ENCODE peak calls at places on chromosome 17, in six cellular contexts. One of them, this sample, is unnamed.

GRCh38 chr17:58019039-58019438 is 12.0 kb upstream of the SRSF1 start:
- DNase-seq in SK-N-SH: no peak
- DNase-seq in K562: no peak
- DNase-seq in H1: no peak
- DNase-seq in GM12878: no peak
- DNase-seq in HepG2: no peak
- DNase-seq in this sample: no peak

GRCh38 chr17:69672924-69673323 is 258.4 kb downstream of the MAP2K6 start:
- DNase-seq in SK-N-SH: no peak
- DNase-seq in K562: no peak
- DNase-seq in H1: no peak
- DNase-seq in GM12878: no peak
- DNase-seq in HepG2: no peak
- DNase-seq in this sample: no peak

GRCh38 chr17:17073006-17073626 is 30.9 kb downstream of the MPRIP start:
- DNase-seq in SK-N-SH: no peak
- DNase-seq in K562: no peak
- DNase-seq in H1: no peak
- DNase-seq in GM12878: no peak
- DNase-seq in HepG2: no peak
- DNase-seq in this sample: no peak

GRCh38 chr17:57080708-57081107 is 4.3 kb upstream of the AKAP1 start:
- DNase-seq in SK-N-SH: no peak
- DNase-seq in K562: no peak
- DNase-seq in H1: no peak
- DNase-seq in GM12878: peak
- DNase-seq in HepG2: no peak
- DNase-seq in this sample: no peak

GRCh38 chr17:55931448-55931847 is 180.6 kb downstream of the PCTP start:
- DNase-seq in SK-N-SH: no peak
- DNase-seq in K562: no peak
- DNase-seq in H1: no peak
- DNase-seq in GM12878: no peak
- DNase-seq in HepG2: no peak
- DNase-seq in this sample: no peak

GRCh38 chr17:65078441-65079160 is 22.1 kb upstream of the GNA13 start:
- DNase-seq in SK-N-SH: no peak
- DNase-seq in K562: no peak
- DNase-seq in H1: no peak
- DNase-seq in GM12878: no peak
- DNase-seq in HepG2: no peak
- DNase-seq in this sample: no peak

GRCh38 chr17:29110372-29110757 is 67.4 kb downstream of the PIPOX start:
- DNase-seq in SK-N-SH: no peak
- DNase-seq in K562: no peak
- DNase-seq in H1: no peak
- DNase-seq in GM12878: no peak
- DNase-seq in HepG2: no peak
- DNase-seq in this sample: no peak

GRCh38 chr17:72465191-72466024 is 344.6 kb downstream of the SOX9 start:
- DNase-seq in SK-N-SH: no peak
- DNase-seq in K562: no peak
- DNase-seq in H1: no peak
- DNase-seq in GM12878: peak
- DNase-seq in HepG2: peak
- DNase-seq in this sample: no peak

GRCh38 chr17:12789075-12789975 is at the start of gene ARHGAP44:
- DNase-seq in SK-N-SH: peak
- DNase-seq in K562: peak
- DNase-seq in H1: peak
- DNase-seq in GM12878: no peak
- DNase-seq in HepG2: peak
- DNase-seq in this sample: peak

GRCh38 chr17:70661342-70662222 is 492.2 kb downstream of the KCNJ2 start:
- DNase-seq in SK-N-SH: no peak
- DNase-seq in K562: no peak
- DNase-seq in H1: no peak
- DNase-seq in GM12878: no peak
- DNase-seq in HepG2: no peak
- DNase-seq in this sample: no peak

GRCh38 chr17:64781013-64781392 is 118.9 kb upstream of the SMURF2 start:
- DNase-seq in SK-N-SH: peak
- DNase-seq in K562: no peak
- DNase-seq in H1: no peak
- DNase-seq in GM12878: no peak
- DNase-seq in HepG2: no peak
- DNase-seq in this sample: no peak

GRCh38 chr17:78323821-78324390 is 36.0 kb downstream of the SOCS3 start:
- DNase-seq in SK-N-SH: peak
- DNase-seq in K562: no peak
- DNase-seq in H1: no peak
- DNase-seq in GM12878: no peak
- DNase-seq in HepG2: no peak
- DNase-seq in this sample: no peak

GRCh38 chr17:52606098-52606497 is 447.6 kb upstream of the CA10 start:
- DNase-seq in SK-N-SH: no peak
- DNase-seq in K562: no peak
- DNase-seq in H1: no peak
- DNase-seq in GM12878: no peak
- DNase-seq in HepG2: no peak
- DNase-seq in this sample: no peak

GRCh38 chr17:17976931-17977570 is 4.4 kb downstream of the DRC3 start:
- DNase-seq in SK-N-SH: no peak
- DNase-seq in K562: no peak
- DNase-seq in H1: no peak
- DNase-seq in GM12878: no peak
- DNase-seq in HepG2: no peak
- DNase-seq in this sample: no peak

GRCh38 chr17:19011581-19011980 is 7.0 kb upstream of the FAM83G start:
- DNase-seq in SK-N-SH: no peak
- DNase-seq in K562: no peak
- DNase-seq in H1: no peak
- DNase-seq in GM12878: no peak
- DNase-seq in HepG2: no peak
- DNase-seq in this sample: no peak

GRCh38 chr17:71180801-71181385 is 939.9 kb upstream of the SOX9 start:
- DNase-seq in SK-N-SH: peak
- DNase-seq in K562: no peak
- DNase-seq in H1: no peak
- DNase-seq in GM12878: no peak
- DNase-seq in HepG2: no peak
- DNase-seq in this sample: no peak

GRCh38 chr17:75549246-75550138 is 24.0 kb downstream of the LLGL2 start:
- DNase-seq in SK-N-SH: no peak
- DNase-seq in K562: no peak
- DNase-seq in H1: no peak
- DNase-seq in GM12878: no peak
- DNase-seq in HepG2: peak
- DNase-seq in this sample: no peak

GRCh38 chr17:39822051-39822450 is 42.1 kb downstream of the IKZF3 start:
- DNase-seq in SK-N-SH: no peak
- DNase-seq in K562: no peak
- DNase-seq in H1: no peak
- DNase-seq in GM12878: no peak
- DNase-seq in HepG2: no peak
- DNase-seq in this sample: peak

GRCh38 chr17:13114601-13115024 is 96.8 kb upstream of the ELAC2 start:
- DNase-seq in SK-N-SH: peak
- DNase-seq in K562: peak
- DNase-seq in H1: peak
- DNase-seq in GM12878: no peak
- DNase-seq in HepG2: peak
- DNase-seq in this sample: peak

DNA sequence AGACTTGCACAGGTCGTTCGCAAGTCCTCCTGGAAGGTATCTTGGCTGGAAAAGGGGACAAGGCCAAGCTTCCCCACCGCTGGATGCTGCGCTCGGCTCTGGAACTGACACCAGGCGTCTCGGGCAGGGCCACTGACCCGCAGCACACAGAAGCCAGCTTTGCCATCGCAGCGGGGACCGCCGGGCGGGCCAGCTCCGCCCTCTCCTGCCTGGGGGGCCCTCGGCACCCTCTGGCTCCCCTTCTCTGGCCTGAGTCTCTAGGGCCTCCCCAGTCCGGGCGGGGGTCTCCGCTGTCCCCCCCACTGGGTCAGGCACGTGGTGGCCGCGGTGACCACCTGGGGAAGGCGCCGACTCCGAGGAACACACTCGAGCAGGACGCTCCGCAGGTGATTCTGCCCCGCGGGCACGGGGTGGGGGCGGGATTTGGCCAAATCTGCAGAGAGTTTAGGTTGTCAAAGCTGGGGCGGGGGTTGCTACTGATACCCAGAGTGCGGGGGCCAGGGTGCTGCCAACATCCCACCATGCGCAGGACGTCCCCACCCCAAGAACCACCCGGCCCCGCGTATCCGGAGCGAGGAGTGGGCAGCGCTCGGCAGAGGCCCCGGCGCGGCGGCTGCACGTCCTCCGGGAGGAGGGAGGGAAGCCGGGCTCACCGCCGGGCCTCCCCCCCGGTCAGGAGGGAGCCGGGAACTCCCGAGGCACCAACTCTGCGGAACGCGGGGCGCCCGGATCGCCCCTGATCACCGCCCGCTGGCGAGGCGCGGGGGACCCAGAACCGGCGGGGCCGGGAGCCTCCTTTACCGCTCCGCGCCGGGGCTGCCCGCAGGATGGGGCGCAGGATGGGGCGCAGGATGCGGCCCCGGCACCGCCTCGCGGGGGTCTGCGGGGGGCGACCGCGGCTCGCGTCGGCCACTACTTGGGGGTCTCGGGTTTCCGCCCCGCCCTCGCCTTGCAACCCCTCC is 750 bp upstream of the METRNL start:
- DNase-seq in SK-N-SH: peak
- DNase-seq in K562: peak
- DNase-seq in H1: no peak
- DNase-seq in GM12878: no peak
- DNase-seq in HepG2: no peak
- DNase-seq in this sample: no peak
- TF ChIP-seq GABPA in SK-N-SH: no peak
- TF ChIP-seq GABPA in K562: no peak
- TF ChIP-seq GABPA in H1: no peak
- TF ChIP-seq GABPA in GM12878: no peak
- TF ChIP-seq GABPA in HepG2: no peak
- TF ChIP-seq GABPA in this sample: no peak

GRCh38 chr17:80930335-80931040 is 61.2 kb upstream of the CHMP6 start:
- DNase-seq in SK-N-SH: no peak
- DNase-seq in K562: no peak
- DNase-seq in H1: no peak
- DNase-seq in GM12878: no peak
- DNase-seq in HepG2: no peak
- DNase-seq in this sample: no peak
- TF ChIP-seq GABPA in SK-N-SH: no peak
- TF ChIP-seq GABPA in K562: no peak
- TF ChIP-seq GABPA in H1: no peak
- TF ChIP-seq GABPA in GM12878: no peak
- TF ChIP-seq GABPA in HepG2: no peak
- TF ChIP-seq GABPA in this sample: no peak

DNA sequence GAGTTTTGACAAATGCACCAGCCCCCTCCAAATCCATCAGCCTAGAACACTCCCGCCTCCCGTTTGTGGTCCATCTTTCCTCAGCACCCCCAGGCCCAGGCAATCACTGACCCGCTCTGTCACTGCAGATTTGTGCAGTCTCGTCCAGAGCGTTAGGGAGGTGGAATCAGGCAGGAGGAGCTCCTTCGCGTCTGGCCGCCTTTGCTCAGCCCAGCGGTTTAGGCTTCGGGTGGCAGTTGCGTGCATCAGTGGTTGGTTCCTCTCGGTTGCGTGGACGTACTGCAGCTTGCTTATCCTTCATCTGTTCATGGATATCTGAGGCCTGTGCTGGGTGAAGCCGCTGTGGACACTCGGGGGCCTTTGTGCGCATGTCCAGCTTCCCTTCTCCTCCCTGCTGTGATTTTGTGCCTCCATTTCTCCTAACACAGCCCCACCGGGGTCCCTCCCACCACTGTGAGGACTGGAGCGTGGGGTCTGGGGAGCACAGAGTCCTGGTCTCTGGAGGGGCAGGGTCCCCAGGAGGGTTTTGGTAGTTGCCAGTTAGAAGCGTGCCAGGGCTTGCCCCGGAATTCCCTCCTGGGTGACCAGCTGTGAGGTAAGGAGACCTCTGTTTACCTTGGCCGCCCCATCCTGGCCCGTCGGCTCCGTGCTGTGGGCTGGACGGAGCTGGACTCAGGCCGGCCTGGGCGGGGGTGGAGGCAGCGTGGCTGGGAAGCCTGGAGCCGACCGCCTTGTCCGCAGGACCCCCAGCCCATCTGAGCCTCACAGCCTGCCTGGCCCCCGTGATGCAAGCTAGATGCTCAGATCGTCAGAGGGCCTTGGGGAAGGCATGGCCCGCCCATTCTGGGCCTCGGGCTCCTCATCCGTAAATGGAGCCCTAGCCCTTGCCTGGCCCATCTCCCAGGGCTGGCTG is 4.9 kb upstream of the P2RX1 start:
- DNase-seq in SK-N-SH: no peak
- DNase-seq in K562: no peak
- DNase-seq in H1: no peak
- DNase-seq in GM12878: no peak
- DNase-seq in HepG2: no peak
- DNase-seq in this sample: peak
- TF ChIP-seq GABPA in SK-N-SH: no peak
- TF ChIP-seq GABPA in K562: no peak
- TF ChIP-seq GABPA in H1: no peak
- TF ChIP-seq GABPA in GM12878: no peak
- TF ChIP-seq GABPA in HepG2: no peak
- TF ChIP-seq GABPA in this sample: no peak

GRCh38 chr17:4877089-4877488 is 22.2 kb upstream of the C17orf107 start:
- DNase-seq in SK-N-SH: no peak
- DNase-seq in K562: no peak
- DNase-seq in H1: no peak
- DNase-seq in GM12878: no peak
- DNase-seq in HepG2: no peak
- DNase-seq in this sample: no peak

GRCh38 chr17:4880850-4881249 is 18.5 kb upstream of the C17orf107 start:
- DNase-seq in SK-N-SH: no peak
- DNase-seq in K562: no peak
- DNase-seq in H1: no peak
- DNase-seq in GM12878: no peak
- DNase-seq in HepG2: no peak
- DNase-seq in this sample: no peak

GRCh38 chr17:4879591-4879990 is 19.7 kb upstream of the C17orf107 start:
- DNase-seq in SK-N-SH: no peak
- DNase-seq in K562: no peak
- DNase-seq in H1: no peak
- DNase-seq in GM12878: no peak
- DNase-seq in HepG2: no peak
- DNase-seq in this sample: no peak

GRCh38 chr17:4884489-4884888 is 14.8 kb upstream of the C17orf107 start:
- DNase-seq in SK-N-SH: no peak
- DNase-seq in K562: no peak
- DNase-seq in H1: no peak
- DNase-seq in GM12878: no peak
- DNase-seq in HepG2: no peak
- DNase-seq in this sample: no peak

GRCh38 chr17:4881761-4882555 is 17.4 kb upstream of the C17orf107 start:
- DNase-seq in SK-N-SH: peak
- DNase-seq in K562: peak
- DNase-seq in H1: no peak
- DNase-seq in GM12878: no peak
- DNase-seq in HepG2: peak
- DNase-seq in this sample: no peak
- TF ChIP-seq GABPA in SK-N-SH: no peak
- TF ChIP-seq GABPA in K562: no peak
- TF ChIP-seq GABPA in H1: no peak
- TF ChIP-seq GABPA in GM12878: no peak
- TF ChIP-seq GABPA in HepG2: no peak
- TF ChIP-seq GABPA in this sample: no peak